ENCODE peak calls at places on chromosomes 3 and 15, in eight cellular contexts. R is astrocyte, Z is stomach, B is heart right ventricle, K is sigmoid colon, E is colonic mucosa, G is ovary, U is kidney epithelial cell. Y is an unnamed sample. For H3K27me3, the result is how much of the 10 kb centered on the place peaks cover.

GRCh38 chr3:111547645-111548044 is 5.6 kb downstream of the CD96 start:
- DNase-seq in Z (no peak), B (no peak), G (no peak), K (no peak), R (no peak), E (no peak), U (no peak), Y (no peak)

GRCh38 chr15:33358303-33358702 is 47.5 kb downstream of the RYR3 start:
- DNase-seq in R (no peak), G (no peak), E (no peak), Z (no peak), B (no peak), U (peak), K (no peak), Y (no peak)

GRCh38 chr3:169657351-169658124 is 6.0 kb downstream of the MECOM start:
- DNase-seq in K (no peak), U (no peak), Z (peak), G (no peak), E (no peak), R (no peak), B (no peak), Y (no peak)

GRCh38 chr15:83538682-83539081 is 91.5 kb downstream of the SH3GL3 start:
- DNase-seq in B (no peak), K (no peak), Z (no peak), G (no peak), U (no peak), R (no peak), E (no peak), Y (no peak)

GRCh38 chr3:192892981-192893827 is 24.5 kb downstream of the MB21D2 start:
- DNase-seq in Z (no peak), U (peak), G (no peak), R (peak), B (peak), K (peak), E (peak), Y (no peak)

GRCh38 chr3:158098834-158099424 is 7.3 kb downstream of the SHOX2 start:
- DNase-seq in B (no peak), Z (no peak), E (no peak), R (no peak), K (no peak), U (no peak), G (no peak), Y (no peak)

GRCh38 chr3:129424185-129424841 is 4.1 kb downstream of the EFCAB12 start:
- DNase-seq in G (no peak), U (no peak), E (no peak), Z (peak), K (no peak), R (no peak), B (no peak), Y (no peak)

GRCh38 chr3:77919244-77919643 is 879.3 kb downstream of the ROBO2 start:
- DNase-seq in U (no peak), Z (no peak), G (no peak), R (no peak), K (no peak), B (no peak), E (no peak), Y (no peak)

GRCh38 chr15:59274126-59274970 is 67.7 kb downstream of the LDHAL6B start:
- DNase-seq in G (no peak), U (no peak), Z (no peak), E (no peak), B (no peak), K (no peak), R (peak), Y (no peak)

GRCh38 chr15:83323296-83323711 is 38.8 kb upstream of the BNC1 start:
- DNase-seq in U (peak), R (peak), K (no peak), Z (no peak), G (no peak), B (peak), E (no peak), Y (no peak)

GRCh38 chr3:108090066-108090700 is 648 bp downstream of the CD47 start:
- DNase-seq in E (peak), B (peak), U (no peak), Z (peak), R (peak), G (no peak), K (peak), Y (no peak)

GRCh38 chr3:114714237-114714636 is 420.4 kb downstream of the TIGIT start:
- DNase-seq in K (no peak), B (no peak), R (no peak), G (no peak), E (no peak), Z (no peak), U (no peak), Y (no peak)

GRCh38 chr15:33526532-33526931 is 215.8 kb downstream of the RYR3 start:
- DNase-seq in R (no peak), K (no peak), G (no peak), U (no peak), E (no peak), B (no peak), Z (no peak), Y (no peak)

GRCh38 chr3:176141837-176142236 is 1055.4 kb downstream of the TBL1XR1 start:
- DNase-seq in E (no peak), R (no peak), U (no peak), Z (no peak), K (no peak), B (no peak), G (no peak), Y (no peak)

GRCh38 chr15:97196066-97197027 is 764.2 kb upstream of the ARRDC4 start:
- DNase-seq in R (no peak), B (no peak), K (no peak), E (no peak), Z (no peak), G (no peak), U (no peak), Y (no peak)

GRCh38 chr3:113275876-113276580 is 64.7 kb downstream of the BOC start:
- DNase-seq in K (peak), U (no peak), G (peak), E (no peak), Z (no peak), B (no peak), R (peak), Y (no peak)

GRCh38 chr3:188088948-188089685 is 64.8 kb upstream of the LPP start:
- DNase-seq in G (no peak), U (no peak), E (no peak), Z (no peak), B (no peak), K (no peak), R (no peak), Y (no peak)

GRCh38 chr3:79038636-79039035 is 729.2 kb downstream of the ROBO1 start:
- DNase-seq in Z (no peak), E (no peak), B (no peak), K (no peak), G (no peak), R (no peak), U (no peak), Y (no peak)
- H3K4me3 ChIP-seq in Z (no peak), E (no peak), B (no peak), K (no peak), G (no peak), R (no peak), U (no peak), Y (no peak)

DNA sequence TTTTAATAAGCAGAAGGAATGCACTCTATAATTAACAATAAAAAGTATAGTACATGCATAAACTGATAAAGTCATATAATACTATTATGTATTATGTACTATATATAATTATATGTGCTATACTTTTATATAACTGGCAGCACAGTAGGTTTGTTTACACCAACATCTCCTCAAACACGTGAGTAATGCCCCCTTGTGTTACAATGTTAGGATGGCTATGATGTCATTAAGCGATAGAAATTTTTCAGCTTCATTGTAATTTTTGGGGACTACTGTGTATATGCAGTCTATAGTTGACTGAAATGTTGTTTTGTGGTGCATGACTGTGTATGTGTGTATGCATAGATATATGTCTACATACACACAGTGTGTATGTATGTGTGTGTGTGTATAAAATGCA is 100.6 kb downstream of the SLMAP start:
- DNase-seq in E (no peak), G (no peak), Z (no peak), U (no peak), K (no peak), B (no peak), R (no peak), Y (no peak)
- TF ChIP-seq CTCF in E (no peak), G (no peak), Z (no peak), U (no peak), K (no peak), B (peak), R (peak), Y (no peak)

DNA sequence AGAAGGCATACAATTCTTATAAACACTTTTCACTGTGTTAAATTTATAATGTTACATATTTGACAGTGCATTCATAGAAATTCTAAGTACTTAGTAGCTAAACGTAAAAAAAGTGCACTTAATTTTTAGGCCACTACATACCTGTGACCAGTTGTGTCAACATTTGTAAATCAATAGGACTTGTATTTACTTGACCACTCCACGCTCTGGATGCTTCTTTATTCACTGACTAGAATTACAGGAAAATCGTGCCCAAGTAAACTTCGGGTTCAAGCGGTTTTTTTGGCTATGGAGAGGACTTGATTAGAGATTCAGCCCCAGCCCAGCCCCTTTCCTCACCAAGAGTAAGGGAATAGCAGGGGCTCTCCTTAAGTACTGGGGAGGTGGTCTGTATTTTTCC is 21.8 kb downstream of the WDR53 start:
- DNase-seq in U (no peak), G (no peak), K (no peak), R (no peak), Z (no peak), B (no peak), E (no peak), Y (no peak)
- H3K27me3 ChIP-seq in U (under half), G (under half), K (under half), R (under half), Z (under half), B (under half), E (under half), Y (under half)

DNA sequence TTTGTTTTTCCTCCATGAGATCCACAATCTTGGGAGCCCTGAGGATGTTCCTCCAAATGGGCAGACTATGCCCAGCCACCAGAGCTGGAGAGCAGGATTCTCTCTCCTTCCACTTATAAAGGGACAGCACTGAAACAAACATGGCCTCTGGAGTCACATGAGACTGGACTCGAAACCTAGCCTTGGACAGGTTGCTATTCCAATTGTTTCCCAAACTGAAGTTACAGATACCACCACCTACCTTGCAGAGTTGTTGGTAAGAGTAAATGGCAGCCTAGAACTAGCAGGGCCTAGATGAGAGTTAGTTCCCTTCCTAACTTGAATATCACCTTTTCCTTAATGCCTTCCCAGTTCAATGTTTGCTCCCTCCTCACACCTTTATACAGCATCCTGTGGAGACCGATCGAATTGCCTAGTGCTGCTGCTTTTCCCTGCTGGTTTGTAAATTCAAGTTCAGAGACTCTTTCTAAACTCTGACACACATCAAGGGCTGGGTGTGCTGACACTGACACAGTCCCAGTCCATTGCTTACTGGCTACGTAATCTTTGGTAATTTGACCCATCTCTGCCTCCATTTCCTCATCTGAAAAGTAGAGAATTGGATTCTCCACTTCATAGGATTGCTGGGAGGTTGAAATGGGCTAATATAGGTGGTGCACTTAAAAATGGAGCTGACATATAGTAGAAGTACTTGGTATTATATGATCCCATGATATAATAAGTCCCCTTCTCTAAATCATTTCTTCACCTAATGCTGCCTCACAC is 2.6 kb downstream of the IMP3 start:
- DNase-seq in B (no peak), R (no peak), U (no peak), K (no peak), G (no peak), E (no peak), Z (no peak), Y (no peak)
- H3K4me3 ChIP-seq in B (no peak), R (no peak), U (no peak), K (no peak), G (no peak), E (no peak), Z (no peak), Y (no peak)

GRCh38 chr3:34107669-34108068 is 309.2 kb downstream of the PDCD6IP start:
- DNase-seq in E (no peak), U (no peak), Z (no peak), G (no peak), K (no peak), R (no peak), B (no peak), Y (no peak)

GRCh38 chr3:34106379-34106778 is 307.9 kb downstream of the PDCD6IP start:
- DNase-seq in E (no peak), B (no peak), K (no peak), R (no peak), Z (no peak), U (no peak), G (no peak), Y (no peak)

GRCh38 chr3:34109846-34110245 is 311.4 kb downstream of the PDCD6IP start:
- DNase-seq in G (no peak), K (no peak), B (no peak), U (no peak), R (no peak), E (no peak), Z (no peak), Y (no peak)

GRCh38 chr3:34108976-34109375 is 310.5 kb downstream of the PDCD6IP start:
- DNase-seq in E (no peak), K (no peak), R (no peak), U (no peak), B (no peak), Z (no peak), G (no peak), Y (peak)

GRCh38 chr3:34106879-34107278 is 308.4 kb downstream of the PDCD6IP start:
- DNase-seq in G (no peak), R (no peak), E (peak), B (no peak), U (no peak), Z (peak), K (no peak), Y (no peak)
- TF ChIP-seq CTCF in G (no peak), R (peak), E (peak), B (no peak), U (peak), Z (peak), K (no peak), Y (peak)

DNA sequence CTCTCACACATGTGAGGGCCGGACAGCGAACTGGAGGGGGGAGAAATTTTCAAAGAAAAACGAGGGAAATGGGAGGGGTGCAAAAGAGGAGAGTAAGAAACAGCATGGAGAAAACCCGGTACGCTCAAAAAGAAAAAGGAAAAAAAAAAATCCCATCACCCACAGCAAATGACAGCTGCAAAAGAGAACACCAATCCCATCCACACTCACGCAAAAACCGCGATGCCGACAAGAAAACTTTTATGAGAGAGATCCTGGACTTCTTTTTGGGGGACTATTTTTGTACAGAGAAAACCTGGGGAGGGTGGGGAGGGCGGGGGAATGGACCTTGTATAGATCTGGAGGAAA is 1.5 kb downstream of the SOX2 start:
- DNase-seq in G (no peak), Z (no peak), B (no peak), K (no peak), R (peak), E (no peak), U (no peak), Y (no peak)
- H3K27me3 ChIP-seq in G (under half), Z (half or more), B (half or more), K (half or more), R (under half), E (half or more), U (half or more), Y (under half)

GRCh38 chr3:99637381-99638111 is 848 bp upstream of the COL8A1 start:
- DNase-seq in R (peak), U (peak), Z (no peak), G (peak), E (no peak), K (no peak), B (no peak), Y (no peak)
- H3K4me3 ChIP-seq in R (peak), U (peak), Z (peak), G (peak), E (peak), K (peak), B (peak), Y (peak)

GRCh38 chr3:16923112-16923511 is 38.4 kb downstream of the PLCL2 start:
- DNase-seq in Z (no peak), B (no peak), G (no peak), R (no peak), K (no peak), E (no peak), U (no peak), Y (no peak)

GRCh38 chr3:16932877-16933276 is 48.1 kb downstream of the PLCL2 start:
- DNase-seq in Z (no peak), R (no peak), B (no peak), U (no peak), E (no peak), G (no peak), K (no peak), Y (no peak)

GRCh38 chr3:16928386-16929132 is 43.8 kb downstream of the PLCL2 start:
- DNase-seq in B (no peak), G (no peak), R (peak), K (no peak), Z (no peak), E (no peak), U (no peak), Y (no peak)

DNA sequence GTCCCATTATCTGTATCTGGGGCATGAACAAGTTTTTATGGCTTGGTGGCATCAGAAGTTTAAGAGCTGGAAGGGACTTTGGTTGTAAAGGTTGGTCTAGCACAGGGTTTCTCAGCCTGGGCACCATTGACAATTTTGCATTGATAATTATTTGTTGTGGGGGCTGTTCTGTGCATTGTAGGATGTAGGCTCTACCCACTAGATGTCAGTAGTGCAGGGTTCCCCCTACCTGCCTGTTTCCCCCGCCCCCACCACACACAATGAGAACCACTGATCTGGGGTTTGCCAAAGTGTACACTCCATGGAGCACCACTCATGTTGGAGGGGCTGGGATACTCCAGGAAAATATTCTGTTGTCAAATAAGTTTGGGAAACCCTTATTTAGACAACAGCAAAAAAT is 42.7 kb downstream of the PLCL2 start:
- DNase-seq in B (no peak), E (no peak), G (no peak), Z (no peak), K (no peak), R (no peak), U (no peak), Y (no peak)
- TF ChIP-seq CTCF in B (no peak), E (no peak), G (no peak), Z (no peak), K (no peak), R (no peak), U (no peak), Y (no peak)

Y was measured in dorsolateral prefrontal cortex.